ENCODE peak calls at places on chromosome 3, in ten cellular contexts. One of them, this sample, is unnamed.

GRCh38 chr3:32238027-32238815 is at the start of gene CMTM8:
- DNase-seq in choroid plexus epithelial cell: peak
- DNase-seq in heart left ventricle: peak
- DNase-seq in left lung: peak
- DNase-seq in AG04450: no peak
- DNase-seq in lower lobe of right lung: peak
- DNase-seq in brain microvascular endothelial cell: no peak
- DNase-seq in foreskin fibroblast: peak
- DNase-seq in pancreas: peak
- DNase-seq in HL-60: peak
- DNase-seq in this sample: peak

GRCh38 chr3:15438988-15439387 is 11.6 kb downstream of the EAF1 start:
- DNase-seq in AG04450: no peak
- DNase-seq in HL-60: peak
- DNase-seq in lower lobe of right lung: no peak
- DNase-seq in left lung: no peak
- DNase-seq in pancreas: no peak
- DNase-seq in brain microvascular endothelial cell: no peak
- DNase-seq in choroid plexus epithelial cell: peak
- DNase-seq in heart left ventricle: no peak
- DNase-seq in foreskin fibroblast: peak
- DNase-seq in this sample: no peak

GRCh38 chr3:177331203-177331602 is 133.9 kb upstream of the TBL1XR1 start:
- DNase-seq in pancreas: no peak
- DNase-seq in AG04450: no peak
- DNase-seq in HL-60: no peak
- DNase-seq in left lung: no peak
- DNase-seq in foreskin fibroblast: no peak
- DNase-seq in heart left ventricle: no peak
- DNase-seq in lower lobe of right lung: no peak
- DNase-seq in choroid plexus epithelial cell: no peak
- DNase-seq in brain microvascular endothelial cell: no peak
- DNase-seq in this sample: no peak

GRCh38 chr3:13762931-13763330 is 116.9 kb downstream of the WNT7A start:
- DNase-seq in heart left ventricle: no peak
- DNase-seq in brain microvascular endothelial cell: no peak
- DNase-seq in lower lobe of right lung: no peak
- DNase-seq in foreskin fibroblast: no peak
- DNase-seq in left lung: peak
- DNase-seq in pancreas: no peak
- DNase-seq in choroid plexus epithelial cell: no peak
- DNase-seq in HL-60: no peak
- DNase-seq in AG04450: no peak
- DNase-seq in this sample: no peak

GRCh38 chr3:42964286-42964685 is 14.8 kb upstream of the GASK1A start:
- DNase-seq in pancreas: no peak
- DNase-seq in lower lobe of right lung: no peak
- DNase-seq in foreskin fibroblast: no peak
- DNase-seq in brain microvascular endothelial cell: no peak
- DNase-seq in heart left ventricle: no peak
- DNase-seq in HL-60: no peak
- DNase-seq in choroid plexus epithelial cell: no peak
- DNase-seq in left lung: no peak
- DNase-seq in AG04450: no peak
- DNase-seq in this sample: no peak

GRCh38 chr3:174016186-174016585 is 618.6 kb downstream of the NLGN1 start:
- DNase-seq in left lung: no peak
- DNase-seq in brain microvascular endothelial cell: peak
- DNase-seq in AG04450: peak
- DNase-seq in heart left ventricle: no peak
- DNase-seq in HL-60: no peak
- DNase-seq in foreskin fibroblast: peak
- DNase-seq in pancreas: no peak
- DNase-seq in choroid plexus epithelial cell: peak
- DNase-seq in lower lobe of right lung: no peak
- DNase-seq in this sample: no peak

GRCh38 chr3:69665026-69665739 is 74.1 kb upstream of the MITF start:
- DNase-seq in AG04450: no peak
- DNase-seq in brain microvascular endothelial cell: peak
- DNase-seq in foreskin fibroblast: no peak
- DNase-seq in left lung: no peak
- DNase-seq in heart left ventricle: peak
- DNase-seq in choroid plexus epithelial cell: peak
- DNase-seq in lower lobe of right lung: no peak
- DNase-seq in HL-60: no peak
- DNase-seq in pancreas: peak
- DNase-seq in this sample: no peak

GRCh38 chr3:4645468-4645867 is 152.3 kb downstream of the ITPR1 start:
- DNase-seq in choroid plexus epithelial cell: no peak
- DNase-seq in HL-60: no peak
- DNase-seq in lower lobe of right lung: no peak
- DNase-seq in foreskin fibroblast: no peak
- DNase-seq in pancreas: no peak
- DNase-seq in AG04450: no peak
- DNase-seq in brain microvascular endothelial cell: no peak
- DNase-seq in left lung: no peak
- DNase-seq in heart left ventricle: no peak
- DNase-seq in this sample: no peak

GRCh38 chr3:12999147-13000140 is 73.8 kb downstream of the IQSEC1 start:
- DNase-seq in heart left ventricle: peak
- DNase-seq in foreskin fibroblast: no peak
- DNase-seq in brain microvascular endothelial cell: no peak
- DNase-seq in choroid plexus epithelial cell: no peak
- DNase-seq in AG04450: no peak
- DNase-seq in left lung: peak
- DNase-seq in HL-60: peak
- DNase-seq in pancreas: no peak
- DNase-seq in lower lobe of right lung: peak
- DNase-seq in this sample: no peak

GRCh38 chr3:158434412-158435038 is 136.5 kb upstream of the MLF1 start:
- DNase-seq in heart left ventricle: peak
- DNase-seq in choroid plexus epithelial cell: peak
- DNase-seq in foreskin fibroblast: peak
- DNase-seq in HL-60: peak
- DNase-seq in left lung: no peak
- DNase-seq in AG04450: peak
- DNase-seq in lower lobe of right lung: no peak
- DNase-seq in brain microvascular endothelial cell: peak
- DNase-seq in pancreas: peak
- DNase-seq in this sample: no peak

GRCh38 chr3:194604126-194604525 is 29.1 kb downstream of the TMEM44 start:
- DNase-seq in pancreas: no peak
- DNase-seq in AG04450: no peak
- DNase-seq in brain microvascular endothelial cell: no peak
- DNase-seq in foreskin fibroblast: no peak
- DNase-seq in heart left ventricle: no peak
- DNase-seq in HL-60: no peak
- DNase-seq in left lung: peak
- DNase-seq in choroid plexus epithelial cell: no peak
- DNase-seq in lower lobe of right lung: no peak
- DNase-seq in this sample: no peak

GRCh38 chr3:194602580-194603300 is 30.5 kb downstream of the TMEM44 start:
- DNase-seq in AG04450: no peak
- DNase-seq in lower lobe of right lung: no peak
- DNase-seq in left lung: peak
- DNase-seq in heart left ventricle: no peak
- DNase-seq in HL-60: no peak
- DNase-seq in pancreas: no peak
- DNase-seq in brain microvascular endothelial cell: no peak
- DNase-seq in choroid plexus epithelial cell: peak
- DNase-seq in foreskin fibroblast: no peak
- DNase-seq in this sample: no peak

GRCh38 chr3:194606163-194606562 is 27.1 kb downstream of the TMEM44 start:
- DNase-seq in HL-60: no peak
- DNase-seq in AG04450: no peak
- DNase-seq in foreskin fibroblast: no peak
- DNase-seq in left lung: no peak
- DNase-seq in choroid plexus epithelial cell: no peak
- DNase-seq in lower lobe of right lung: no peak
- DNase-seq in brain microvascular endothelial cell: no peak
- DNase-seq in pancreas: no peak
- DNase-seq in heart left ventricle: no peak
- DNase-seq in this sample: no peak

GRCh38 chr3:194606941-194607340 is 26.3 kb downstream of the TMEM44 start:
- DNase-seq in choroid plexus epithelial cell: peak
- DNase-seq in lower lobe of right lung: no peak
- DNase-seq in HL-60: no peak
- DNase-seq in brain microvascular endothelial cell: no peak
- DNase-seq in pancreas: no peak
- DNase-seq in left lung: no peak
- DNase-seq in heart left ventricle: no peak
- DNase-seq in foreskin fibroblast: no peak
- DNase-seq in AG04450: no peak
- DNase-seq in this sample: no peak

GRCh38 chr3:194604837-194605236 is 28.4 kb downstream of the TMEM44 start:
- DNase-seq in AG04450: no peak
- DNase-seq in heart left ventricle: no peak
- DNase-seq in left lung: no peak
- DNase-seq in lower lobe of right lung: no peak
- DNase-seq in foreskin fibroblast: no peak
- DNase-seq in pancreas: no peak
- DNase-seq in brain microvascular endothelial cell: no peak
- DNase-seq in choroid plexus epithelial cell: peak
- DNase-seq in HL-60: no peak
- DNase-seq in this sample: no peak
- TF ChIP-seq CTCF in AG04450: peak
- TF ChIP-seq CTCF in heart left ventricle: peak
- TF ChIP-seq CTCF in left lung: no peak
- TF ChIP-seq CTCF in lower lobe of right lung: peak
- TF ChIP-seq CTCF in foreskin fibroblast: peak
- TF ChIP-seq CTCF in pancreas: no peak
- TF ChIP-seq CTCF in brain microvascular endothelial cell: peak
- TF ChIP-seq CTCF in choroid plexus epithelial cell: peak
- TF ChIP-seq CTCF in HL-60: peak
- TF ChIP-seq CTCF in this sample: no peak

GRCh38 chr3:49461443-49462171 is 8.5 kb upstream of the DAG1 start:
- DNase-seq in heart left ventricle: no peak
- DNase-seq in lower lobe of right lung: no peak
- DNase-seq in brain microvascular endothelial cell: peak
- DNase-seq in left lung: no peak
- DNase-seq in foreskin fibroblast: no peak
- DNase-seq in HL-60: no peak
- DNase-seq in pancreas: no peak
- DNase-seq in AG04450: no peak
- DNase-seq in choroid plexus epithelial cell: peak
- DNase-seq in this sample: no peak
- H3K4me3 ChIP-seq in heart left ventricle: no peak
- H3K4me3 ChIP-seq in lower lobe of right lung: no peak
- H3K4me3 ChIP-seq in brain microvascular endothelial cell: no peak
- H3K4me3 ChIP-seq in left lung: no peak
- H3K4me3 ChIP-seq in foreskin fibroblast: no peak
- H3K4me3 ChIP-seq in HL-60: no peak
- H3K4me3 ChIP-seq in pancreas: no peak
- H3K4me3 ChIP-seq in AG04450: no peak
- H3K4me3 ChIP-seq in choroid plexus epithelial cell: no peak
- H3K4me3 ChIP-seq in this sample: no peak

GRCh38 chr3:133444071-133444774 is 44.4 kb downstream of the BFSP2 start:
- DNase-seq in AG04450: no peak
- DNase-seq in heart left ventricle: no peak
- DNase-seq in brain microvascular endothelial cell: peak
- DNase-seq in HL-60: no peak
- DNase-seq in left lung: no peak
- DNase-seq in pancreas: peak
- DNase-seq in foreskin fibroblast: no peak
- DNase-seq in choroid plexus epithelial cell: peak
- DNase-seq in lower lobe of right lung: no peak
- DNase-seq in this sample: no peak
- TF ChIP-seq CTCF in AG04450: no peak
- TF ChIP-seq CTCF in heart left ventricle: no peak
- TF ChIP-seq CTCF in brain microvascular endothelial cell: no peak
- TF ChIP-seq CTCF in HL-60: no peak
- TF ChIP-seq CTCF in left lung: no peak
- TF ChIP-seq CTCF in pancreas: no peak
- TF ChIP-seq CTCF in foreskin fibroblast: no peak
- TF ChIP-seq CTCF in choroid plexus epithelial cell: peak
- TF ChIP-seq CTCF in lower lobe of right lung: no peak
- TF ChIP-seq CTCF in this sample: no peak

GRCh38 chr3:136898549-136898948 is 36.5 kb downstream of the NCK1 start:
- DNase-seq in brain microvascular endothelial cell: no peak
- DNase-seq in heart left ventricle: no peak
- DNase-seq in lower lobe of right lung: no peak
- DNase-seq in left lung: no peak
- DNase-seq in HL-60: no peak
- DNase-seq in foreskin fibroblast: no peak
- DNase-seq in choroid plexus epithelial cell: no peak
- DNase-seq in AG04450: no peak
- DNase-seq in pancreas: no peak
- DNase-seq in this sample: no peak
- H3K4me3 ChIP-seq in brain microvascular endothelial cell: no peak
- H3K4me3 ChIP-seq in heart left ventricle: no peak
- H3K4me3 ChIP-seq in lower lobe of right lung: no peak
- H3K4me3 ChIP-seq in left lung: no peak
- H3K4me3 ChIP-seq in HL-60: no peak
- H3K4me3 ChIP-seq in foreskin fibroblast: no peak
- H3K4me3 ChIP-seq in choroid plexus epithelial cell: no peak
- H3K4me3 ChIP-seq in AG04450: no peak
- H3K4me3 ChIP-seq in pancreas: no peak
- H3K4me3 ChIP-seq in this sample: no peak

GRCh38 chr3:16604433-16604832 is 790 bp downstream of the DAZL start:
- DNase-seq in pancreas: no peak
- DNase-seq in brain microvascular endothelial cell: no peak
- DNase-seq in left lung: peak
- DNase-seq in choroid plexus epithelial cell: no peak
- DNase-seq in foreskin fibroblast: no peak
- DNase-seq in AG04450: no peak
- DNase-seq in HL-60: no peak
- DNase-seq in heart left ventricle: no peak
- DNase-seq in lower lobe of right lung: no peak
- DNase-seq in this sample: no peak

GRCh38 chr3:16599694-16600093 is 5.5 kb downstream of the DAZL start:
- DNase-seq in heart left ventricle: no peak
- DNase-seq in brain microvascular endothelial cell: no peak
- DNase-seq in foreskin fibroblast: no peak
- DNase-seq in choroid plexus epithelial cell: no peak
- DNase-seq in left lung: no peak
- DNase-seq in pancreas: no peak
- DNase-seq in HL-60: no peak
- DNase-seq in AG04450: no peak
- DNase-seq in lower lobe of right lung: no peak
- DNase-seq in this sample: no peak

GRCh38 chr3:16604887-16605602 is at the start of gene DAZL:
- DNase-seq in AG04450: no peak
- DNase-seq in choroid plexus epithelial cell: no peak
- DNase-seq in lower lobe of right lung: no peak
- DNase-seq in brain microvascular endothelial cell: no peak
- DNase-seq in HL-60: no peak
- DNase-seq in foreskin fibroblast: no peak
- DNase-seq in left lung: peak
- DNase-seq in pancreas: no peak
- DNase-seq in heart left ventricle: no peak
- DNase-seq in this sample: no peak

GRCh38 chr3:16600771-16601538 is 4.3 kb downstream of the DAZL start:
- DNase-seq in brain microvascular endothelial cell: peak
- DNase-seq in lower lobe of right lung: peak
- DNase-seq in left lung: peak
- DNase-seq in heart left ventricle: peak
- DNase-seq in foreskin fibroblast: peak
- DNase-seq in pancreas: peak
- DNase-seq in choroid plexus epithelial cell: peak
- DNase-seq in HL-60: peak
- DNase-seq in AG04450: peak
- DNase-seq in this sample: no peak

GRCh38 chr3:16601539-16602005 is 3.7 kb downstream of the DAZL start:
- DNase-seq in pancreas: no peak
- DNase-seq in heart left ventricle: no peak
- DNase-seq in left lung: no peak
- DNase-seq in AG04450: no peak
- DNase-seq in HL-60: no peak
- DNase-seq in foreskin fibroblast: no peak
- DNase-seq in brain microvascular endothelial cell: no peak
- DNase-seq in lower lobe of right lung: no peak
- DNase-seq in choroid plexus epithelial cell: no peak
- DNase-seq in this sample: no peak
- TF ChIP-seq CTCF in pancreas: no peak
- TF ChIP-seq CTCF in heart left ventricle: peak
- TF ChIP-seq CTCF in left lung: no peak
- TF ChIP-seq CTCF in AG04450: peak
- TF ChIP-seq CTCF in HL-60: no peak
- TF ChIP-seq CTCF in foreskin fibroblast: no peak
- TF ChIP-seq CTCF in brain microvascular endothelial cell: no peak
- TF ChIP-seq CTCF in lower lobe of right lung: no peak
- TF ChIP-seq CTCF in choroid plexus epithelial cell: no peak
- TF ChIP-seq CTCF in this sample: no peak